ENCODE peak calls at places on chromosomes 1 and 21, in eight cellular contexts. M, R, D, B, C, L, Q and X are unnamed samples. For H3K4me1, H3K36me3 and H3K9me3, the result is how much of the 10 kb centered on the place peaks cover.

GRCh38 chr21:42171091-42172053 is 47.6 kb upstream of the ABCG1 start:
- DNase-seq in L (peak), Q (no peak), D (no peak), C (no peak), B (no peak), M (no peak), R (peak), X (no peak)

GRCh38 chr21:42269382-42269781 is 45.8 kb downstream of the TFF3 start:
- DNase-seq in R (no peak), L (no peak), D (no peak), B (no peak), Q (no peak), M (no peak), C (no peak), X (no peak)

GRCh38 chr1:160117709-160118183 is 2.2 kb downstream of the ATP1A2 start:
- DNase-seq in D (no peak), C (no peak), Q (peak), B (no peak), R (no peak), M (no peak), L (peak), X (no peak)

GRCh38 chr1:91727763-91728162 is 158.2 kb downstream of the TGFBR3 start:
- DNase-seq in L (no peak), Q (no peak), R (no peak), B (no peak), D (no peak), C (no peak), M (no peak), X (no peak)

GRCh38 chr1:43554444-43554992 is 23.8 kb downstream of the PTPRF start:
- DNase-seq in L (no peak), B (peak), M (no peak), Q (peak), D (peak), R (no peak), C (no peak), X (peak)

GRCh38 chr1:5915587-5916571 is 76.3 kb downstream of the NPHP4 start:
- DNase-seq in B (no peak), R (peak), C (peak), Q (peak), L (no peak), M (no peak), D (peak), X (peak)

GRCh38 chr1:100387644-100388350 is 35.5 kb downstream of the CDC14A start:
- DNase-seq in L (no peak), M (no peak), Q (peak), D (no peak), B (no peak), R (no peak), C (no peak), X (no peak)

GRCh38 chr1:244104309-244105060 is 53.4 kb downstream of the ZBTB18 start:
- DNase-seq in M (no peak), B (no peak), Q (peak), D (no peak), R (no peak), L (no peak), C (no peak), X (no peak)

GRCh38 chr1:106055900-106056299 is 1000.6 kb upstream of the PRMT6 start:
- DNase-seq in B (no peak), Q (no peak), D (no peak), L (peak), R (no peak), M (no peak), C (no peak), X (no peak)

GRCh38 chr1:97094257-97094972 is 372.8 kb downstream of the PTBP2 start:
- DNase-seq in D (no peak), L (no peak), B (no peak), R (no peak), C (no peak), Q (peak), M (no peak), X (peak)

GRCh38 chr1:160171978-160172377 is 18.4 kb upstream of the CASQ1 start:
- DNase-seq in C (no peak), R (no peak), B (peak), M (no peak), L (no peak), D (no peak), Q (no peak), X (no peak)

GRCh38 chr1:179867493-179868330 is 9.9 kb downstream of the TOR1AIP2 start:
- DNase-seq in Q (peak), R (peak), M (peak), L (peak), D (peak), C (peak), B (no peak), X (peak)

GRCh38 chr1:151887028-151887427 is 22.3 kb downstream of the THEM4 start:
- DNase-seq in B (no peak), C (no peak), R (no peak), M (no peak), L (no peak), Q (peak), D (no peak), X (no peak)

GRCh38 chr1:192462630-192463029 is 112.9 kb upstream of the RGS1 start:
- DNase-seq in L (no peak), B (no peak), M (no peak), R (no peak), D (no peak), Q (no peak), C (no peak), X (no peak)

GRCh38 chr1:59375321-59376220 is 78.7 kb downstream of the FGGY start:
- DNase-seq in C (no peak), L (no peak), M (no peak), Q (peak), B (no peak), D (no peak), R (no peak), X (no peak)

GRCh38 chr1:1418464-1419362 is 2.4 kb downstream of the ANKRD65 start:
- DNase-seq in D (no peak), Q (no peak), L (no peak), M (no peak), R (peak), C (no peak), B (no peak), X (no peak)

GRCh38 chr1:79588719-79589118 is 582.2 kb upstream of the ADGRL4 start:
- DNase-seq in D (no peak), B (peak), Q (no peak), R (no peak), C (no peak), M (no peak), L (no peak), X (no peak)

GRCh38 chr1:186420311-186420710 is 40.6 kb downstream of the PDC start:
- DNase-seq in M (no peak), L (no peak), D (no peak), B (no peak), C (no peak), R (no peak), Q (peak), X (no peak)

GRCh38 chr21:32412162-32412997 is at the start of gene EVA1C:
- DNase-seq in L (peak), D (peak), R (peak), Q (peak), B (peak), M (peak), C (peak), X (no peak)

GRCh38 chr1:55530749-55531478 is 315.8 kb upstream of the USP24 start:
- DNase-seq in B (peak), Q (no peak), L (no peak), C (no peak), D (no peak), M (no peak), R (no peak), X (no peak)

GRCh38 chr1:197224160-197224559 is 43.9 kb upstream of the CRB1 start:
- DNase-seq in B (no peak), L (no peak), Q (no peak), M (no peak), D (no peak), C (no peak), R (no peak), X (no peak)

GRCh38 chr21:31612889-31613785 is 46.4 kb upstream of the SOD1 start:
- DNase-seq in B (no peak), D (no peak), C (no peak), M (no peak), Q (peak), L (no peak), R (no peak), X (no peak)

GRCh38 chr1:30444850-30445249 is 278.5 kb downstream of the MATN1 start:
- DNase-seq in D (no peak), L (no peak), R (no peak), M (no peak), C (no peak), Q (no peak), B (no peak), X (no peak)

GRCh38 chr1:10760566-10761502 is 35.6 kb downstream of the CASZ1 start:
- DNase-seq in M (no peak), D (no peak), C (no peak), B (no peak), L (no peak), Q (no peak), R (no peak), X (no peak)

GRCh38 chr1:35369922-35370671 is 101.6 kb downstream of the ZMYM4 start:
- DNase-seq in Q (peak), B (no peak), R (peak), D (no peak), C (no peak), M (no peak), L (peak), X (no peak)

GRCh38 chr1:14320518-14320917 is 278.0 kb upstream of the KAZN start:
- DNase-seq in L (no peak), Q (peak), B (no peak), R (no peak), D (no peak), M (no peak), C (no peak), X (no peak)

GRCh38 chr1:228166170-228166936 is 749 bp downstream of the IBA57 start:
- DNase-seq in C (no peak), L (peak), B (no peak), R (peak), Q (peak), D (no peak), M (peak), X (no peak)

GRCh38 chr1:21042920-21043605 is 133.6 kb downstream of the EIF4G3 start:
- DNase-seq in R (no peak), L (no peak), M (no peak), D (no peak), C (no peak), Q (peak), B (no peak), X (no peak)

GRCh38 chr1:181087400-181087901 is 1.0 kb upstream of the IER5 start:
- DNase-seq in C (no peak), D (no peak), Q (no peak), M (no peak), B (no peak), L (no peak), R (no peak), X (no peak)

GRCh38 chr1:36123357-36123756 is 1.7 kb downstream of the COL8A2 start:
- DNase-seq in M (no peak), L (no peak), D (no peak), R (no peak), C (no peak), Q (no peak), B (no peak), X (no peak)

GRCh38 chr1:40495315-40495903 is 13.2 kb upstream of the EXO5 start:
- DNase-seq in D (no peak), L (no peak), C (no peak), R (no peak), Q (no peak), M (no peak), B (no peak), X (no peak)

GRCh38 chr21:15732290-15732995 is 2.7 kb downstream of the USP25 start:
- DNase-seq in D (peak), Q (peak), C (peak), M (no peak), R (no peak), L (no peak), B (no peak), X (peak)

GRCh38 chr1:203048555-203049051 is 22.3 kb downstream of the PPFIA4 start:
- DNase-seq in C (no peak), R (no peak), L (no peak), B (no peak), M (no peak), D (no peak), Q (no peak), X (no peak)

GRCh38 chr1:214228976-214229375 is 52.0 kb upstream of the SMYD2 start:
- DNase-seq in C (no peak), B (no peak), Q (no peak), M (no peak), D (no peak), R (no peak), L (peak), X (no peak)

GRCh38 chr1:95407864-95408291 is 173.9 kb downstream of the RWDD3 start:
- DNase-seq in Q (no peak), L (no peak), R (peak), M (no peak), D (no peak), C (no peak), B (peak), X (peak)

GRCh38 chr1:94935476-94935875 is 8.6 kb upstream of the CNN3 start:
- DNase-seq in L (no peak), D (no peak), C (no peak), R (no peak), B (no peak), Q (no peak), M (no peak), X (no peak)

GRCh38 chr1:75338974-75339483 is 204.8 kb downstream of the LHX8 start:
- DNase-seq in L (no peak), M (no peak), C (no peak), R (no peak), D (no peak), B (no peak), Q (no peak), X (peak)

GRCh38 chr1:23116921-23117699 is 51.5 kb downstream of the LUZP1 start:
- DNase-seq in D (no peak), B (no peak), Q (no peak), L (no peak), M (no peak), C (no peak), R (no peak), X (no peak)
- H3K4me1 ChIP-seq in D (under half), B (under half), Q (under half), L (half or more), M (half or more), C (under half), R (under half), X (under half)

DNA sequence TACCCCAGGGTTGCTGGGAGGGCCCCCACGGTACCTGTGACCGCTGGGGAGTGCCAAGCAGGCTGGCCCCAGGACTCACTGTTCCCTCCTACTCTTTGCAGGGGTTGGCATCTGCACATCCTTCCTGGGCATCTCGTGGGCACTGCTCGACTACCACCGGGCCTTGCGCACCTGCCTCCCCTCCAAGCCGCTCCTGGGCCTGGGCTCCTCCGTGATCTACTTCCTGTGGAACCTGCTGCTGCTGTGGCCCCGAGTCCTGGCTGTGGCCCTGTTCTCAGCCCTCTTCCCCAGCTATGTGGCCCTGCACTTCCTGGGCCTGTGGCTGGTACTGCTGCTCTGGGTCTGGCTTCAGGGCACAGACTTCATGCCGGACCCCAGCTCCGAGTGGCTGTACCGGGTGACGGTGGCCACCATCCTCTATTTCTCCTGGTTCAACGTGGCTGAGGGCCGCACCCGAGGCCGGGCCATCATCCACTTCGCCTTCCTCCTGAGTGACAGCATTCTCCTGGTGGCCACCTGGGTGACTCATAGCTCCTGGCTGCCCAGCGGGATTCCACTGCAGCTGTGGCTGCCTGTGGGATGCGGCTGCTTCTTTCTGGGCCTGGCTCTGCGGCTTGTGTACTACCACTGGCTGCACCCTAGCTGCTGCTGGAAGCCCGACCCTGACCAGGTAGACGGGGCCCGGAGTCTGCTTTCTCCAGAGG is 6.8 kb downstream of the XKR8 start:
- DNase-seq in M (no peak), L (no peak), Q (no peak), C (no peak), R (no peak), B (no peak), D (no peak), X (no peak)
- H3K36me3 ChIP-seq in M (under half), L (half or more), Q (under half), C (under half), R (under half), B (half or more), D (half or more), X (under half)

DNA sequence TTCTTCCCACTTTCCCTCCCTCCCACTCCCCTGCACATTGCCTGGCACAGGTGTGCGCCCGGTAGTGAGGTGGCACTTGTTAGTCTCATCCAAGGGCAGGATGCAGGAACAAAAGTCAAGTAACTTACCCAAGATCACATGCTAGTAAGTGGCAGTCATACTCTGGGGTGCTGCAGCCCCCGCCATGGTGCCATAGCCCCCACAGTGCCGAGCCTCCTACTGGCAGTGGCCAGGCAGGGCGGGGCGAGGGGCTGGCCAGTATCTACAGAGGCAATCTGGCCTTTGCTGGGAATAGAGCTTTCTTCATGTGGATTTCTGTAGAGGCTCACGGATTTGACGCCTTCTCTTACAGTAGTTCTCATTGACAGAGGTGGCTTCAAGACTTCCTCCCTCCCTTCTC is 26.9 kb downstream of the H6PD start:
- DNase-seq in M (no peak), C (no peak), B (no peak), L (no peak), R (no peak), D (no peak), Q (no peak), X (no peak)
- H3K9me3 ChIP-seq in M (under half), C (under half), B (under half), L (under half), R (under half), D (under half), Q (under half), X (under half)

GRCh38 chr1:77164434-77164944 is 54.7 kb downstream of the PIGK start:
- DNase-seq in L (no peak), Q (no peak), B (no peak), R (no peak), C (no peak), D (no peak), M (no peak), X (no peak)
- H3K4me1 ChIP-seq in L (under half), Q (under half), B (under half), R (under half), C (under half), D (under half), M (under half), X (under half)

GRCh38 chr1:153746174-153746573 is 18.3 kb downstream of the INTS3 start:
- DNase-seq in C (no peak), R (peak), Q (no peak), M (no peak), L (no peak), B (no peak), D (no peak), X (no peak)
- H3K36me3 ChIP-seq in C (half or more), R (half or more), Q (under half), M (half or more), L (half or more), B (half or more), D (half or more), X (half or more)

DNA sequence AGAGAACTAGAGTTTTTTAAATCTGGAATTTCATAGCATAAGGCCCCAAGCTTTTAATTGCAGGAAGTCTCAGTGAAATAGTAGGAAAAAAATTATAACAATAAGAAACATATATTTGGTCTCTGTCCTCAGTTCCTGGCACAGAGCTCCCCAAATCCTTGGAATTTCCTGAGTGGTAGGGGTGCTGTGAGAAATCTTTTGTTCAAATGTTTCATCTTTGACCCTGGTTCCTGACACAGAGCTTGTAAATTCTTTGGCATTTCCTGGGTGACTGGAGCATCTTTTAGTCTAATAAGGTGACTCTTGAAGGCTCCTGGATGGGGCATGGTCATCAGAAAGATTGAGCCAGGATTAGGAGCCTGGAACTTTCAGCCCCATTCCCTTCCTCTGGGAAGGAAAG is 225.7 kb upstream of the AJAP1 start:
- DNase-seq in D (no peak), B (no peak), L (no peak), R (no peak), C (no peak), M (no peak), Q (no peak), X (no peak)
- H3K9me3 ChIP-seq in D (under half), B (under half), L (under half), R (under half), C (under half), M (under half), Q (under half), X (under half)

DNA sequence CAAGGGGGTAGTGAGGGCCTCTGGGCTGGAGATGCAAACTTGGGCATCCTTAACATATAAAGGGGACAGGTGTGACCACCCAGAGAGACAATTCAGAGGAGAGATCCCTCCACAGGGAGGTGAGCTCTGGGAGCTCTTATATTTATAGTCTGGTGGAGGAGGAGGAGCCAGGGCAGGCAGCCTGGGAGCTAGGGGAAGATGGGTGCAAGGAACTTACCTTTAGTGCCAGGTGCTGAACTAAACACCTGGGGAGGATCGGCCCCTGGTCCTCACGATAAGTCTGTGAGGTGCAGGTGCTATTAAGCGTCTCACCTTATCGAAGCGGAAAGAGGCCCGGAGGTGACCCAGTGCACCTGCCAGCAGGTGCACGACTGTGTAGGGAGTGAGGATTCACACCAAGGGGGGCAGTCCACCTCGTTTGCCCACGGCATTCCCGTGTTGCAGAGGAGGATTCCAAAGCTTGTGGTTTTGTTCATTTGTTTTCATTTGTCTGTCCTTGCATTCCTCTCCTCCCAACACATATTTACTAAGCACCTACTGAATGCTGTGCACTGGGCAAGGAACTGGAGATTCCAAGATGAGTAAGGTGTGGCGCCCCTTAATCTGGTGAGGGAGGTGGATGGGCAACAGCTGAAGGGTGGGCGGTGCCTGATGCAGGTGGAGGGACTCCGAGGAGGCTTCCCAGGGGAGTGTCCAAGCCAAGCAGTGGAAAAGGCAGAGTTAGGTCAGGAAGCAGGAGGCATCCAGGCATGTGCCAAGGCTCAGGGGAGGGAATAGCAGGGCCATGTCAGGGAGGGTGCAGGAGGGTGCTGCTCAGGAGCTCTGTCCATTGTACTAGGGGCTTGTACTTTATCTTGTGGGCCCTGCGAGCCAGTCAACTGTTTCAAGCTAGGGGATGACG is 11.4 kb downstream of the ARHGEF10L start:
- DNase-seq in M (no peak), D (no peak), B (no peak), C (no peak), L (no peak), R (no peak), Q (peak), X (no peak)
- H3K4me1 ChIP-seq in M (under half), D (under half), B (under half), C (under half), L (under half), R (under half), Q (under half), X (under half)